ENCODE peak calls at places on chromosomes 16 and 17, in five cellular contexts. One of them, this sample, is unnamed.

GRCh38 chr17:76276069-76276431 is 10.9 kb downstream of the UBALD2 start:
- DNase-seq in CD8-positive, alpha-beta T cell: no peak
- DNase-seq in effector memory CD4-positive, alpha-beta T cell: no peak
- DNase-seq in dorsolateral prefrontal cortex: no peak
- DNase-seq in heart left ventricle: no peak
- DNase-seq in this sample: no peak

GRCh38 chr17:77728022-77728671 is 230.4 kb upstream of the TNRC6C start:
- DNase-seq in CD8-positive, alpha-beta T cell: no peak
- DNase-seq in effector memory CD4-positive, alpha-beta T cell: no peak
- DNase-seq in dorsolateral prefrontal cortex: no peak
- DNase-seq in heart left ventricle: peak
- DNase-seq in this sample: no peak

GRCh38 chr16:81641403-81642106 is 137.5 kb upstream of the PLCG2 start:
- DNase-seq in CD8-positive, alpha-beta T cell: no peak
- DNase-seq in effector memory CD4-positive, alpha-beta T cell: no peak
- DNase-seq in dorsolateral prefrontal cortex: peak
- DNase-seq in heart left ventricle: no peak
- DNase-seq in this sample: no peak

GRCh38 chr17:58184308-58184985 is 8.1 kb upstream of the EPX start:
- DNase-seq in CD8-positive, alpha-beta T cell: no peak
- DNase-seq in effector memory CD4-positive, alpha-beta T cell: no peak
- DNase-seq in dorsolateral prefrontal cortex: no peak
- DNase-seq in heart left ventricle: no peak
- DNase-seq in this sample: no peak

GRCh38 chr17:63645775-63646491 is 23.7 kb downstream of the MAP3K3 start:
- DNase-seq in CD8-positive, alpha-beta T cell: no peak
- DNase-seq in effector memory CD4-positive, alpha-beta T cell: no peak
- DNase-seq in dorsolateral prefrontal cortex: no peak
- DNase-seq in heart left ventricle: peak
- DNase-seq in this sample: no peak

GRCh38 chr16:652454-653021 is 3.4 kb downstream of the WDR90 start:
- DNase-seq in CD8-positive, alpha-beta T cell: no peak
- DNase-seq in effector memory CD4-positive, alpha-beta T cell: no peak
- DNase-seq in dorsolateral prefrontal cortex: no peak
- DNase-seq in heart left ventricle: no peak
- DNase-seq in this sample: no peak

GRCh38 chr16:82701302-82702022 is 74.7 kb downstream of the CDH13 start:
- DNase-seq in CD8-positive, alpha-beta T cell: no peak
- DNase-seq in effector memory CD4-positive, alpha-beta T cell: no peak
- DNase-seq in dorsolateral prefrontal cortex: no peak
- DNase-seq in heart left ventricle: no peak
- DNase-seq in this sample: no peak

GRCh38 chr16:13961099-13961811 is 41.3 kb downstream of the ERCC4 start:
- DNase-seq in CD8-positive, alpha-beta T cell: no peak
- DNase-seq in effector memory CD4-positive, alpha-beta T cell: no peak
- DNase-seq in dorsolateral prefrontal cortex: no peak
- DNase-seq in heart left ventricle: no peak
- DNase-seq in this sample: no peak

GRCh38 chr16:29862383-29862883 is 593 bp downstream of the CDIPT start:
- DNase-seq in CD8-positive, alpha-beta T cell: no peak
- DNase-seq in effector memory CD4-positive, alpha-beta T cell: no peak
- DNase-seq in dorsolateral prefrontal cortex: peak
- DNase-seq in heart left ventricle: no peak
- DNase-seq in this sample: no peak

GRCh38 chr17:6597727-6598126 is 41.4 kb upstream of the PITPNM3 start:
- DNase-seq in CD8-positive, alpha-beta T cell: no peak
- DNase-seq in effector memory CD4-positive, alpha-beta T cell: no peak
- DNase-seq in dorsolateral prefrontal cortex: no peak
- DNase-seq in heart left ventricle: no peak
- DNase-seq in this sample: no peak

GRCh38 chr16:68319185-68319908 is 8.5 kb downstream of the PRMT7 start:
- DNase-seq in CD8-positive, alpha-beta T cell: no peak
- DNase-seq in effector memory CD4-positive, alpha-beta T cell: no peak
- DNase-seq in dorsolateral prefrontal cortex: no peak
- DNase-seq in heart left ventricle: no peak
- DNase-seq in this sample: no peak

GRCh38 chr16:79772028-79772427 is 171.5 kb upstream of the MAF start:
- DNase-seq in CD8-positive, alpha-beta T cell: no peak
- DNase-seq in effector memory CD4-positive, alpha-beta T cell: no peak
- DNase-seq in dorsolateral prefrontal cortex: no peak
- DNase-seq in heart left ventricle: no peak
- DNase-seq in this sample: no peak
- H3K27ac ChIP-seq in CD8-positive, alpha-beta T cell: no peak
- H3K27ac ChIP-seq in effector memory CD4-positive, alpha-beta T cell: no peak
- H3K27ac ChIP-seq in dorsolateral prefrontal cortex: no peak
- H3K27ac ChIP-seq in heart left ventricle: no peak
- H3K27ac ChIP-seq in this sample: no peak

DNA sequence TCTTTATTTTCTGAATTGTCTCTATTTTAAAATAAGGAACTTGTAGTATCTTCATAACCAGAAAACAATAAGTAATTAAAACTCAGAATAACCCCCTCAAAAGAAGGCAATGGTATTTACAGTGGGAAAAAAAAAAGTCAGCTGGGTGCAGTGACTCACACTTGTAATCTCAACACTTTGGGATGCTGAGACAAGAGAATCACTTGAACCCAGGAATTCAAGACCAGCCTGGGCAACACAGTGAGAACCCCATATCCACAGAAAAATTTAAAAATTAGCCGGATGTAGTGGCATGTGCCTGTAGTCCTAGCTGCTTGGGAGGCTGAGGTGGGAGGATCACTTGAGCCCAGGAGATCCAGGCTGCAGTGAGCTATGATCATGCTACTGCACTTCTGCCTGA is 33.5 kb downstream of the ADAM11 start:
- DNase-seq in CD8-positive, alpha-beta T cell: no peak
- DNase-seq in effector memory CD4-positive, alpha-beta T cell: no peak
- DNase-seq in dorsolateral prefrontal cortex: no peak
- DNase-seq in heart left ventricle: no peak
- DNase-seq in this sample: no peak
- H3K27ac ChIP-seq in CD8-positive, alpha-beta T cell: no peak
- H3K27ac ChIP-seq in effector memory CD4-positive, alpha-beta T cell: no peak
- H3K27ac ChIP-seq in dorsolateral prefrontal cortex: no peak
- H3K27ac ChIP-seq in heart left ventricle: no peak
- H3K27ac ChIP-seq in this sample: no peak

GRCh38 chr16:18802755-18803218 is 1.4 kb upstream of the ARL6IP1 start:
- DNase-seq in CD8-positive, alpha-beta T cell: no peak
- DNase-seq in effector memory CD4-positive, alpha-beta T cell: no peak
- DNase-seq in dorsolateral prefrontal cortex: no peak
- DNase-seq in heart left ventricle: no peak
- DNase-seq in this sample: no peak

GRCh38 chr16:18799500-18799899 is 1.8 kb downstream of the ARL6IP1 start:
- DNase-seq in CD8-positive, alpha-beta T cell: no peak
- DNase-seq in effector memory CD4-positive, alpha-beta T cell: no peak
- DNase-seq in dorsolateral prefrontal cortex: no peak
- DNase-seq in heart left ventricle: no peak
- DNase-seq in this sample: no peak

GRCh38 chr16:18797746-18798145 is 3.6 kb downstream of the ARL6IP1 start:
- DNase-seq in CD8-positive, alpha-beta T cell: no peak
- DNase-seq in effector memory CD4-positive, alpha-beta T cell: no peak
- DNase-seq in dorsolateral prefrontal cortex: no peak
- DNase-seq in heart left ventricle: no peak
- DNase-seq in this sample: no peak

GRCh38 chr16:18801197-18801972 is at the start of gene ARL6IP1:
- DNase-seq in CD8-positive, alpha-beta T cell: peak
- DNase-seq in effector memory CD4-positive, alpha-beta T cell: peak
- DNase-seq in dorsolateral prefrontal cortex: peak
- DNase-seq in heart left ventricle: peak
- DNase-seq in this sample: peak

DNA sequence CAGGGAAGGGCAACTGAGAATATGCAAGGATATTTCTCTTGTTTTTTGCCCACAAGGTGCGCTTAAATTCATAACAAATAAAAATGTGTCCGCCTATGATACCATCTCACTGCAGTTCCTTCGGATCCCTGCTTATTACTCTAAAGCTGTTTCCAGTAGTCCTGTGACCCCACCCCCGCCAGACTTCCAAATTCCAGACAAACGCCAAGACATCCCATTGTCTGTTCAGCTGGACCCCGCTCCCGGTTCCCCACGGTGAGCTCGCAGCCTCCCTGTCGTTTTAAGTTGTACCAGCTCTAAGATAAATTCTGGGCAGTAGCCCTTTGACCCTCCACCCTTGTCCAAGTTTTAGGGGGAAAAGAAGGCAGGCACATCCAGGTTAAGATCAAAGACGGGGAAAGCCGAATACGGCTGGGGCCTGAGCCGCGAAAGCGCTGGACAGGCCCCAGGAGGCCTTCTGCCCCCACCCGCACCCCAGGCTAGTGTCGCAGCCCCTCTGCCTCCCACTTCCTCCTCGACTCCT is 614 bp downstream of the ARL6IP1 start:
- DNase-seq in CD8-positive, alpha-beta T cell: no peak
- DNase-seq in effector memory CD4-positive, alpha-beta T cell: no peak
- DNase-seq in dorsolateral prefrontal cortex: no peak
- DNase-seq in heart left ventricle: no peak
- DNase-seq in this sample: no peak
- H3K27ac ChIP-seq in CD8-positive, alpha-beta T cell: peak
- H3K27ac ChIP-seq in effector memory CD4-positive, alpha-beta T cell: peak
- H3K27ac ChIP-seq in dorsolateral prefrontal cortex: peak
- H3K27ac ChIP-seq in heart left ventricle: peak
- H3K27ac ChIP-seq in this sample: peak

DNA sequence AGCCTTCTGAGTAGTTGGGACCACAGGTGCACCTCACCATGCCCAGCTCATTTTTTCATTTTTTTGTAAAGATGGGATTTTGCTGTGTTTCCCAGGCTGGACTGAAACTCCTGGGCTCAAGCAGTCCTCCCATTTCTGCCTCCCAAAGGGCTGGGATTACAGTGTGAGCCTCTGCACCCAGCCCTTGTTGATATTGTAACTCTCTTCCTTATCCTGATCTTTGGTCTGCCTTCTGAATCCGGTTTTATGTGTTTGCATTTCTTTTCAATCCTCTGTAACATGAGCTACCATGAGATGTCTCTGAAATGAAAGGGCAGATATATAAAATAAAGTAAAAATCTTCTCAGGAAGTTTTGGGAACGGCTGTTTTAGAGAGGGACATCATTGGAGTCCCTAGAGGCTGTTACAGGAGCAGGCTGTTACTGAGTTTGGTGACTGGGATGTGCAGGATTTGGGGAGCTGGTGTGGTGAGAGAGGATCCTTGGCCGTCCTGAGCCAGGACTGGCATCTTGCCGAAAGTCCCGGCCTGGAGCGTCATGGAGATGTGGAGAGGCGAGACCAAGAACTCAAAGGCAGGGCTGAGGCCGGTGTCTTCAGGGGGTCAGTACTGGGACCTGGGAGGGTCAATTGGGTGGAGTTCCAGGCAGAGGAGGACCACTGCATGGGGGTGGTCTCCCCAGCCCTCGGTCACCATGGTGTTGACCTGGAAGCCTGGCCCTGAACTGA is 39.4 kb downstream of the ATP2C2 start:
- DNase-seq in CD8-positive, alpha-beta T cell: no peak
- DNase-seq in effector memory CD4-positive, alpha-beta T cell: no peak
- DNase-seq in dorsolateral prefrontal cortex: no peak
- DNase-seq in heart left ventricle: no peak
- DNase-seq in this sample: no peak
- H3K27ac ChIP-seq in CD8-positive, alpha-beta T cell: no peak
- H3K27ac ChIP-seq in effector memory CD4-positive, alpha-beta T cell: no peak
- H3K27ac ChIP-seq in dorsolateral prefrontal cortex: no peak
- H3K27ac ChIP-seq in heart left ventricle: no peak
- H3K27ac ChIP-seq in this sample: no peak

GRCh38 chr16:10878644-10879498 is 1.9 kb downstream of the CIITA start:
- DNase-seq in CD8-positive, alpha-beta T cell: no peak
- DNase-seq in effector memory CD4-positive, alpha-beta T cell: no peak
- DNase-seq in dorsolateral prefrontal cortex: peak
- DNase-seq in heart left ventricle: peak
- DNase-seq in this sample: no peak
- H3K27ac ChIP-seq in CD8-positive, alpha-beta T cell: no peak
- H3K27ac ChIP-seq in effector memory CD4-positive, alpha-beta T cell: no peak
- H3K27ac ChIP-seq in dorsolateral prefrontal cortex: no peak
- H3K27ac ChIP-seq in heart left ventricle: peak
- H3K27ac ChIP-seq in this sample: no peak

GRCh38 chr16:86075839-86076440 is 177.0 kb downstream of the IRF8 start:
- DNase-seq in CD8-positive, alpha-beta T cell: no peak
- DNase-seq in effector memory CD4-positive, alpha-beta T cell: no peak
- DNase-seq in dorsolateral prefrontal cortex: no peak
- DNase-seq in heart left ventricle: no peak
- DNase-seq in this sample: no peak

GRCh38 chr16:86076606-86077005 is 177.6 kb downstream of the IRF8 start:
- DNase-seq in CD8-positive, alpha-beta T cell: no peak
- DNase-seq in effector memory CD4-positive, alpha-beta T cell: no peak
- DNase-seq in dorsolateral prefrontal cortex: no peak
- DNase-seq in heart left ventricle: no peak
- DNase-seq in this sample: no peak

GRCh38 chr16:86078121-86078600 is 179.2 kb downstream of the IRF8 start:
- DNase-seq in CD8-positive, alpha-beta T cell: no peak
- DNase-seq in effector memory CD4-positive, alpha-beta T cell: no peak
- DNase-seq in dorsolateral prefrontal cortex: no peak
- DNase-seq in heart left ventricle: no peak
- DNase-seq in this sample: no peak

GRCh38 chr16:86079185-86079885 is 180.4 kb downstream of the IRF8 start:
- DNase-seq in CD8-positive, alpha-beta T cell: no peak
- DNase-seq in effector memory CD4-positive, alpha-beta T cell: no peak
- DNase-seq in dorsolateral prefrontal cortex: no peak
- DNase-seq in heart left ventricle: no peak
- DNase-seq in this sample: no peak

GRCh38 chr16:86077243-86077940 is 178.4 kb downstream of the IRF8 start:
- DNase-seq in CD8-positive, alpha-beta T cell: no peak
- DNase-seq in effector memory CD4-positive, alpha-beta T cell: no peak
- DNase-seq in dorsolateral prefrontal cortex: no peak
- DNase-seq in heart left ventricle: no peak
- DNase-seq in this sample: no peak
- H3K27ac ChIP-seq in CD8-positive, alpha-beta T cell: no peak
- H3K27ac ChIP-seq in effector memory CD4-positive, alpha-beta T cell: no peak
- H3K27ac ChIP-seq in dorsolateral prefrontal cortex: no peak
- H3K27ac ChIP-seq in heart left ventricle: no peak
- H3K27ac ChIP-seq in this sample: no peak

DNA sequence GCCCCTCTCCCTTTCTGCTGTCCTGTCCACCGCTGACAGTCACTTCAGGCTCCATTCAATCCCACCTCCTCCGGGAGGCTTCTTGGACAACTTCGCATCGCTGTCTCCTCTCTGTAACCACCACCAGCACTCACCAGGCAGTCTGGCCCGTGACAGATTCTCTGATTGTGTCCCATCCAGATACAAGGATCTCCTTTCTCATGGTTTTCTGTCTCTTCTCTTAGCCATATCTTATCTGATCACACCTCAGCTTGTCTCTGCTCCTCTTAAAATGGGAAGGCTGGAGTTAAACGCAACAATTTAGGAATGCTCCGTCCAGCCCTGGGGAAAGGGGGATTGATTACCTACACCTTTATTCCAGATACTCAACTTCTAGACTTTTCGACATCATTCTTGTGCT is 56.9 kb upstream of the ARHGAP44 start:
- DNase-seq in CD8-positive, alpha-beta T cell: no peak
- DNase-seq in effector memory CD4-positive, alpha-beta T cell: no peak
- DNase-seq in dorsolateral prefrontal cortex: no peak
- DNase-seq in heart left ventricle: no peak
- DNase-seq in this sample: no peak
- H3K27ac ChIP-seq in CD8-positive, alpha-beta T cell: no peak
- H3K27ac ChIP-seq in effector memory CD4-positive, alpha-beta T cell: no peak
- H3K27ac ChIP-seq in dorsolateral prefrontal cortex: no peak
- H3K27ac ChIP-seq in heart left ventricle: peak
- H3K27ac ChIP-seq in this sample: no peak

GRCh38 chr17:2050246-2050866 is 4.5 kb upstream of the HIC1 start:
- DNase-seq in CD8-positive, alpha-beta T cell: peak
- DNase-seq in effector memory CD4-positive, alpha-beta T cell: peak
- DNase-seq in dorsolateral prefrontal cortex: no peak
- DNase-seq in heart left ventricle: peak
- DNase-seq in this sample: peak
- H3K27ac ChIP-seq in CD8-positive, alpha-beta T cell: no peak
- H3K27ac ChIP-seq in effector memory CD4-positive, alpha-beta T cell: no peak
- H3K27ac ChIP-seq in dorsolateral prefrontal cortex: no peak
- H3K27ac ChIP-seq in heart left ventricle: no peak
- H3K27ac ChIP-seq in this sample: no peak